ENCODE peak calls at places on chromosomes 5 and 9, in seven cellular contexts. I is mesenchymal stem cell, K is endothelial cell of umbilical vein, C is PC-3, X is SK-N-SH, R is astrocyte, Z is IMR-90. A is an unnamed sample.

GRCh38 chr5:178291969-178292825 is 59.6 kb upstream of the PHYKPL start:
- DNase-seq in K (no peak), I (no peak), C (no peak), R (no peak), Z (no peak), X (no peak), A (no peak)

GRCh38 chr9:2159521-2160417 is 144.6 kb downstream of the SMARCA2 start:
- DNase-seq in K (peak), X (no peak), Z (peak), C (peak), I (peak), R (no peak), A (no peak)

GRCh38 chr5:10454591-10455272 is 13.1 kb downstream of the ROPN1L start:
- DNase-seq in Z (peak), X (no peak), R (peak), I (peak), C (peak), K (no peak), A (no peak)

GRCh38 chr5:125342938-125343401 is 596.5 kb upstream of the ZNF608 start:
- DNase-seq in I (peak), K (no peak), X (no peak), R (peak), Z (peak), C (no peak), A (no peak)

GRCh38 chr9:112921549-112921948 is 30.9 kb upstream of the SLC46A2 start:
- DNase-seq in Z (peak), K (peak), X (peak), C (peak), I (peak), R (peak), A (no peak)

GRCh38 chr5:56525117-56525516 is 290.2 kb upstream of the MAP3K1 start:
- DNase-seq in C (peak), K (peak), R (peak), Z (peak), I (no peak), X (no peak), A (no peak)

GRCh38 chr5:58300346-58300745 is 159.5 kb downstream of the PLK2 start:
- DNase-seq in I (no peak), R (no peak), Z (no peak), K (no peak), C (no peak), X (no peak), A (no peak)

GRCh38 chr5:126189862-126190261 is 233.3 kb upstream of the GRAMD2B start:
- DNase-seq in X (no peak), C (no peak), R (no peak), K (no peak), I (no peak), Z (no peak), A (no peak)

GRCh38 chr9:110580850-110581249 is 1.3 kb upstream of the SVEP1 start:
- DNase-seq in I (no peak), C (peak), Z (peak), X (no peak), R (no peak), K (no peak), A (no peak)

GRCh38 chr9:92727716-92728700 is 36.6 kb downstream of the BICD2 start:
- DNase-seq in X (no peak), K (no peak), C (no peak), I (no peak), R (no peak), Z (no peak), A (no peak)

GRCh38 chr9:109119439-109120203 is at the start of gene TMEM245:
- DNase-seq in K (peak), X (peak), C (peak), Z (peak), R (peak), I (peak), A (peak)

GRCh38 chr9:125963932-125964331 is 216.8 kb downstream of the PBX3 start:
- DNase-seq in C (no peak), Z (no peak), K (no peak), I (no peak), R (no peak), X (no peak), A (no peak)

GRCh38 chr5:53488195-53488594 is 7.8 kb downstream of the FST start:
- DNase-seq in K (no peak), Z (peak), C (peak), R (no peak), I (no peak), X (no peak), A (no peak)

GRCh38 chr9:110337727-110338522 is at the start of gene TXNDC8:
- DNase-seq in I (no peak), Z (peak), K (peak), X (no peak), C (no peak), R (peak), A (no peak)

GRCh38 chr5:130335116-130335515 is 430.9 kb downstream of the CHSY3 start:
- DNase-seq in Z (no peak), C (peak), X (no peak), R (peak), I (peak), K (peak), A (no peak)

GRCh38 chr5:136143312-136143711 is 10.7 kb downstream of the SMAD5 start:
- DNase-seq in K (no peak), Z (no peak), I (no peak), X (no peak), C (no peak), R (no peak), A (no peak)

GRCh38 chr5:143168171-143168681 is 235.3 kb downstream of the NR3C1 start:
- DNase-seq in K (no peak), Z (no peak), I (no peak), R (no peak), X (no peak), C (no peak), A (no peak)

GRCh38 chr9:41229408-41230401 is 40.6 kb upstream of the ZNG1F start:
- DNase-seq in X (peak), C (no peak), I (peak), Z (peak), R (peak), K (peak), A (no peak)

GRCh38 chr9:128809831-128810230 is 8.5 kb upstream of the ENDOG start:
- DNase-seq in C (no peak), Z (no peak), R (no peak), X (no peak), I (no peak), K (no peak), A (no peak)

GRCh38 chr5:144467795-144468194 is 297.1 kb downstream of the KCTD16 start:
- DNase-seq in X (peak), R (peak), C (peak), I (peak), Z (peak), K (peak), A (peak)

GRCh38 chr5:127935398-127935797 is 148.2 kb upstream of the SLC12A2 start:
- DNase-seq in C (no peak), X (no peak), I (no peak), Z (no peak), R (no peak), K (no peak), A (no peak)

GRCh38 chr9:134057311-134057665 is 10.5 kb downstream of the BRD3 start:
- DNase-seq in R (no peak), K (no peak), C (no peak), I (no peak), X (no peak), Z (no peak), A (no peak)

GRCh38 chr5:42718591-42718990 is 38.0 kb upstream of the CCDC152 start:
- DNase-seq in Z (no peak), C (peak), I (no peak), K (no peak), R (peak), X (no peak), A (no peak)

GRCh38 chr5:171574374-171574773 is 154.9 kb downstream of the FGF18 start:
- DNase-seq in Z (no peak), I (no peak), K (no peak), R (no peak), X (no peak), C (no peak), A (no peak)

GRCh38 chr5:90408571-90409317 is 812 bp downstream of the CETN3 start:
- DNase-seq in R (no peak), X (peak), Z (no peak), I (no peak), C (peak), K (no peak), A (peak)

GRCh38 chr9:4510546-4511322 is 20.5 kb downstream of the SLC1A1 start:
- DNase-seq in I (no peak), K (no peak), C (no peak), X (no peak), Z (no peak), R (no peak), A (no peak)

GRCh38 chr5:43643750-43644149 is 40.8 kb downstream of the NNT start:
- DNase-seq in I (no peak), C (no peak), R (no peak), Z (no peak), K (no peak), X (no peak), A (no peak)

GRCh38 chr9:4320021-4320420 is 20.2 kb upstream of the GLIS3 start:
- DNase-seq in I (no peak), K (no peak), C (no peak), Z (no peak), R (no peak), X (no peak), A (no peak)

GRCh38 chr5:171478946-171479775 is 59.7 kb downstream of the FGF18 start:
- DNase-seq in K (no peak), Z (no peak), R (no peak), C (no peak), X (no peak), I (no peak), A (no peak)

GRCh38 chr5:142364251-142365145 is 39.7 kb upstream of the SPRY4 start:
- DNase-seq in K (no peak), X (no peak), R (no peak), Z (no peak), I (peak), C (no peak), A (no peak)

GRCh38 chr5:115415143-115415491 is 118.7 kb upstream of the CCDC112 start:
- DNase-seq in C (peak), X (no peak), K (peak), R (peak), I (peak), Z (peak), A (peak)

GRCh38 chr5:127562252-127562651 is 44.8 kb downstream of the PRRC1 start:
- DNase-seq in X (peak), C (peak), I (peak), Z (no peak), R (no peak), K (peak), A (no peak)

GRCh38 chr9:115553082-115553481 is 435.1 kb upstream of the TNC start:
- DNase-seq in R (peak), K (no peak), C (no peak), Z (no peak), X (no peak), I (no peak), A (no peak)

DNA sequence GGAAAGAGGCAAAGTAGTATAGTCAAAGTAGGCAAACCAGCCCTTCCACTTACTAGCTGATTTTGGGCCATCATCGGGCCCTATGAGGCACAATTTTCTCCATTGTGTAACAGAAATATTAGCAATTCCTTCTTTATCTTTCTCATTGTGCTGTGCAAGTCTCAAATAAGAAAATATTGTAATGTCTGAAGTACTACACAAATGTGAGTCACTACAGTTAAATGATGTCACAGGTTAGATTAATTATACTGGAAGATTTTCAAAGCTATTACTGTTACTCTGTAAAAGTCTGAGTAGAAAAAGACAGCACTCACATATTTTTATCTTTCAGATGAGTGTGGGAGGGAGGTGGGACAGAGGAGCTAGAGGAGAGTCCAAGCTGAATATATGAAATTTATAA is 12.4 kb upstream of the TMC1 start:
- DNase-seq in K (peak), R (peak), Z (peak), I (peak), X (no peak), C (peak), A (no peak)
- H3K9ac ChIP-seq in K (no peak), R (peak), Z (no peak), I (peak), X (peak), C (peak), A (no peak)

GRCh38 chr5:167833456-167833855 is 458.0 kb upstream of the WWC1 start:
- DNase-seq in X (no peak), K (no peak), C (no peak), I (no peak), Z (no peak), R (no peak), A (no peak)
- H3K9ac ChIP-seq in X (no peak), K (no peak), C (no peak), I (no peak), Z (no peak), R (no peak), A (no peak)

DNA sequence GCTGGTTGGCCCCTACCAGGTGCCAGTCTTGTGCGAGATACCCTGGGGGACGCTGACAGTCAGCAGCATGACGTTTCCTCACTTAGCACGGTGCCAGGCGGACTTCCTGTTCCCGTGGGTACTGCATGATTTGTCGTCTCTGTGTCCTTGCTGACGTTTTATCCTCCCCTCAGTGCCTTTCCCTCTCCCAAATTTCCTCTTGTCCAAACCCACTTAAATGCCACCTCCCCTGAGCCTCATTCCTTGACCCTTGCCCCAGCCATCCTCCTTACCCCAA is 60.6 kb upstream of the SAP30L start:
- DNase-seq in K (no peak), X (no peak), I (no peak), R (no peak), C (no peak), Z (no peak), A (no peak)
- H3K9ac ChIP-seq in K (no peak), X (no peak), I (no peak), R (no peak), C (no peak), Z (no peak), A (no peak)

GRCh38 chr5:3595102-3595961 is at the start of gene IRX1:
- DNase-seq in K (no peak), I (no peak), C (no peak), R (peak), Z (no peak), X (peak), A (no peak)
- H3K9ac ChIP-seq in K (no peak), I (peak), C (no peak), R (peak), Z (no peak), X (no peak), A (no peak)

GRCh38 chr5:149411738-149412519 is 32.8 kb upstream of the IL17B start:
- DNase-seq in I (no peak), C (no peak), K (no peak), Z (no peak), X (no peak), R (no peak), A (no peak)
- H3K9ac ChIP-seq in I (no peak), C (no peak), K (no peak), Z (peak), X (no peak), R (no peak), A (peak)

GRCh38 chr9:35691757-35692301 is 2.1 kb upstream of the TPM2 start:
- DNase-seq in X (no peak), R (no peak), C (no peak), K (no peak), I (no peak), Z (no peak), A (no peak)
- H3K9ac ChIP-seq in X (no peak), R (peak), C (peak), K (no peak), I (peak), Z (peak), A (no peak)